ENCODE peak calls at places on chromosomes 7 and 10, in eight cellular contexts. B, J, C, S, F, N, Z and Q are unnamed samples.

GRCh38 chr7:142584765-142585164 is 164.5 kb upstream of the PRSS1 start:
- DNase-seq in B (no peak), J (no peak), C (peak), S (no peak), F (no peak), N (peak), Z (no peak), Q (no peak)

GRCh38 chr10:29102233-29102632 is 186.6 kb upstream of the LYZL1 start:
- DNase-seq in B (no peak), J (peak), C (no peak), S (no peak), F (no peak), N (no peak), Z (no peak), Q (no peak)

GRCh38 chr10:121926157-121926556 is 1.7 kb downstream of the ATE1 start:
- DNase-seq in B (no peak), J (no peak), C (no peak), S (no peak), F (no peak), N (no peak), Z (no peak), Q (no peak)

GRCh38 chr7:28170701-28171100 is 9.9 kb downstream of the JAZF1 start:
- DNase-seq in B (no peak), J (no peak), C (no peak), S (no peak), F (no peak), N (no peak), Z (no peak), Q (no peak)

GRCh38 chr7:4040031-4040928 is 641.8 kb upstream of the FOXK1 start:
- DNase-seq in B (no peak), J (no peak), C (no peak), S (no peak), F (no peak), N (no peak), Z (no peak), Q (no peak)

GRCh38 chr7:25726180-25726579 is 425.8 kb upstream of the NFE2L3 start:
- DNase-seq in B (no peak), J (no peak), C (no peak), S (no peak), F (peak), N (no peak), Z (no peak), Q (no peak)

GRCh38 chr7:87507446-87507845 is 32.0 kb upstream of the ABCB4 start:
- DNase-seq in B (no peak), J (no peak), C (no peak), S (peak), F (no peak), N (no peak), Z (no peak), Q (no peak)

GRCh38 chr7:6705959-6706665 is 635 bp downstream of the ZNF12 start:
- DNase-seq in B (peak), J (peak), C (peak), S (peak), F (peak), N (peak), Z (peak), Q (peak)

GRCh38 chr10:95837783-95838182 is 70.0 kb upstream of the CC2D2B start:
- DNase-seq in B (no peak), J (no peak), C (no peak), S (no peak), F (no peak), N (no peak), Z (no peak), Q (no peak)

GRCh38 chr10:103939498-103939897 is 21.5 kb upstream of the STN1 start:
- DNase-seq in B (no peak), J (no peak), C (no peak), S (no peak), F (no peak), N (no peak), Z (no peak), Q (no peak)
- H3K4me3 ChIP-seq in B (no peak), J (no peak), C (no peak), S (no peak), F (no peak), N (no peak), Z (no peak), Q (no peak)

DNA sequence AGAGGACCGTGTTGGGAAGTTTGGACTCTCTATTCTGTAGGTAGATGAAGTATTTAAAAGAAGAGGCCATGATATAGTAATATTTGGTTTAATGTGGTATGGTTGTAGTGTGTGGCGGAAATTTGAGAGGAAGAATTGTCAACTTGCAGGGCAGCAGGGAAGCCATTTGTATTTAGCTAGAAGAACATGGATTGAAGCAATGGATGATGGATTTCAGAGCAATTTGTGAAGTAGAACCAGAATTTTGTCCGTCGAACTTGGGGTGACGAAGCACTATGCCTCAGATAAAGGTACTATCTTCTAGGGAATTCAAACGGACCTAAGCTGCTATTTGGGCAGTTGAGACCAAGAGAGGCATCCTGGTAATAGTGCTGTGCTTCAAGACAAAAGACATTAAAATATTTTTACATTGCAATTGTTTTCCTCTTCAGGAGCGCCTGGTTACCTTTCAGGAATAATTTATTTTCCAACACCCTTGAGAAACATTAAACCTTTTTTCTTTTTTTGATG is 615 bp upstream of the WBP1L start:
- DNase-seq in B (no peak), J (no peak), C (no peak), S (no peak), F (no peak), N (no peak), Z (no peak), Q (no peak)
- H3K4me3 ChIP-seq in B (peak), J (peak), C (peak), S (no peak), F (peak), N (no peak), Z (no peak), Q (peak)

GRCh38 chr7:16129431-16130126 is 291.8 kb downstream of the CRPPA start:
- DNase-seq in B (no peak), J (no peak), C (peak), S (no peak), F (no peak), N (peak), Z (peak), Q (no peak)
- H3K4me3 ChIP-seq in B (no peak), J (no peak), C (no peak), S (no peak), F (no peak), N (no peak), Z (no peak), Q (no peak)

DNA sequence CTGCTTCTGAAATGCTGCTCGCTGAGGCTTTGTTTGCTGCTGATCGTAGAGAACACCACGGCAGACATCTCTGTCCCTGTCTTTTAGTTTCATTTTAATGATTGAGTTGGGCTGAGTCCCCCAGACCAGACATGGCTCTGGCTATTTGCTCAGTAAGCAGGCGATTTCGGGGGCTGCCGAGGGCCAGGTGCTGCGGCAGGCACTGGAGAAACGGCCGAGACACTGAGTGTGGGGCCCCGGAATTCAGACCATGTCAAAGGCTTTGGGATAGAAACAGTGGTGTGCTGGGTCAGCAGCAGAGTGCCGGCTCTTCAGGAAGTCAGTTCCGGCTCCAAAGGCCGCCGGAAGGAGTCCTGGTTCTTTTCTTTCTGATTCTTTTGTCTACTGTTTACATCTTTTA is 5.0 kb downstream of the LRRC27 start:
- DNase-seq in B (peak), J (no peak), C (no peak), S (no peak), F (no peak), N (peak), Z (peak), Q (no peak)
- H3K4me3 ChIP-seq in B (peak), J (peak), C (peak), S (no peak), F (peak), N (peak), Z (peak), Q (no peak)

GRCh38 chr7:149070372-149071140 is 20.0 kb downstream of the ZNF786 start:
- DNase-seq in B (no peak), J (no peak), C (no peak), S (no peak), F (no peak), N (no peak), Z (no peak), Q (no peak)
- H3K4me3 ChIP-seq in B (no peak), J (no peak), C (no peak), S (no peak), F (no peak), N (no peak), Z (no peak), Q (no peak)